ENCODE peak calls at places on chromosomes 1 and 21, in six cellular contexts. R, M, B, H, U and I are unnamed samples.

GRCh38 chr1:33286451-33287185 is 30.3 kb downstream of the ZNF362 start:
- DNase-seq in R (no peak), M (no peak), B (peak), H (no peak), U (no peak), I (no peak)

GRCh38 chr1:97883823-97884222 is 37.0 kb downstream of the DPYD start:
- DNase-seq in R (no peak), M (no peak), B (no peak), H (no peak), U (no peak), I (no peak)

GRCh38 chr1:228016181-228016510 is 9.3 kb downstream of the WNT3A start:
- DNase-seq in R (no peak), M (no peak), B (peak), H (no peak), U (no peak), I (no peak)

GRCh38 chr1:83931658-83932253 is 67.2 kb downstream of the TTLL7 start:
- DNase-seq in R (peak), M (no peak), B (no peak), H (peak), U (peak), I (no peak)

GRCh38 chr21:45874716-45875415 is 106.7 kb upstream of the COL6A1 start:
- DNase-seq in R (peak), M (no peak), B (peak), H (peak), U (peak), I (peak)

GRCh38 chr1:109873278-109874175 is 37.1 kb upstream of the CSF1 start:
- DNase-seq in R (no peak), M (no peak), B (no peak), H (peak), U (peak), I (no peak)

GRCh38 chr1:97999320-97999719 is 78.5 kb upstream of the DPYD start:
- DNase-seq in R (no peak), M (no peak), B (no peak), H (peak), U (peak), I (no peak)

GRCh38 chr1:230047114-230047865 is 19.7 kb upstream of the GALNT2 start:
- DNase-seq in R (no peak), M (no peak), B (no peak), H (peak), U (no peak), I (no peak)

GRCh38 chr1:72623299-72623708 is 341.0 kb upstream of the NEGR1 start:
- DNase-seq in R (no peak), M (no peak), B (no peak), H (peak), U (no peak), I (no peak)

GRCh38 chr1:1161683-1162079 is 12.0 kb upstream of the TTLL10 start:
- DNase-seq in R (no peak), M (no peak), B (no peak), H (no peak), U (no peak), I (no peak)

GRCh38 chr1:3347257-3348020 is 107.0 kb upstream of the ARHGEF16 start:
- DNase-seq in R (no peak), M (no peak), B (no peak), H (no peak), U (no peak), I (no peak)

GRCh38 chr1:165928075-165928731 is 100.8 kb downstream of the UCK2 start:
- DNase-seq in R (peak), M (no peak), B (no peak), H (peak), U (peak), I (no peak)

GRCh38 chr1:32014199-32014936 is 700 bp downstream of the KHDRBS1 start:
- DNase-seq in R (peak), M (peak), B (peak), H (peak), U (no peak), I (peak)

GRCh38 chr1:184792450-184792969 is 37.9 kb upstream of the EDEM3 start:
- DNase-seq in R (peak), M (peak), B (peak), H (peak), U (peak), I (peak)

GRCh38 chr21:18235545-18235944 is 9.1 kb upstream of the CHODL start:
- DNase-seq in R (no peak), M (no peak), B (no peak), H (no peak), U (no peak), I (no peak)

GRCh38 chr1:171245458-171246064 is 2.7 kb upstream of the FMO1 start:
- DNase-seq in R (no peak), M (no peak), B (no peak), H (peak), U (no peak), I (no peak)

GRCh38 chr1:55695151-55695550 is 480.0 kb upstream of the USP24 start:
- DNase-seq in R (no peak), M (no peak), B (no peak), H (peak), U (no peak), I (no peak)

GRCh38 chr1:234928642-234929041 is 200.0 kb downstream of the TOMM20 start:
- DNase-seq in R (no peak), M (no peak), B (no peak), H (no peak), U (no peak), I (no peak)

GRCh38 chr1:240189386-240189989 is 97.8 kb downstream of the FMN2 start:
- DNase-seq in R (no peak), M (no peak), B (no peak), H (peak), U (peak), I (no peak)

GRCh38 chr1:119827010-119827409 is 15.8 kb upstream of the REG4 start:
- DNase-seq in R (no peak), M (no peak), B (no peak), H (no peak), U (no peak), I (no peak)

GRCh38 chr1:226702318-226702956 is 36.6 kb downstream of the ITPKB start:
- DNase-seq in R (peak), M (no peak), B (no peak), H (peak), U (no peak), I (no peak)

GRCh38 chr1:230754831-230755230 is 7.6 kb downstream of the CAPN9 start:
- DNase-seq in R (no peak), M (peak), B (peak), H (peak), U (peak), I (no peak)

GRCh38 chr1:246159290-246160227 is 347.5 kb downstream of the SMYD3 start:
- DNase-seq in R (no peak), M (no peak), B (no peak), H (no peak), U (no peak), I (no peak)

GRCh38 chr1:61538228-61538627 is 186.7 kb downstream of the TM2D1 start:
- DNase-seq in R (no peak), M (no peak), B (no peak), H (no peak), U (no peak), I (no peak)

GRCh38 chr1:13556224-13556764 is 27.3 kb upstream of the PDPN start:
- DNase-seq in R (no peak), M (no peak), B (no peak), H (no peak), U (no peak), I (no peak)

GRCh38 chr1:30569384-30569783 is 154.0 kb downstream of the MATN1 start:
- DNase-seq in R (no peak), M (no peak), B (no peak), H (no peak), U (no peak), I (no peak)

GRCh38 chr21:42641311-42642218 is 11.9 kb upstream of the PDE9A start:
- DNase-seq in R (no peak), M (no peak), B (no peak), H (peak), U (no peak), I (no peak)

GRCh38 chr1:25661043-25661807 is 44.6 kb downstream of the MAN1C1 start:
- DNase-seq in R (no peak), M (no peak), B (no peak), H (no peak), U (no peak), I (no peak)

GRCh38 chr1:15090373-15090772 is 63.2 kb upstream of the TMEM51 start:
- DNase-seq in R (peak), M (no peak), B (peak), H (no peak), U (no peak), I (no peak)

GRCh38 chr1:8662380-8663072 is 154.9 kb downstream of the RERE start:
- DNase-seq in R (no peak), M (no peak), B (no peak), H (peak), U (no peak), I (no peak)

GRCh38 chr1:8663915-8664331 is 153.5 kb downstream of the RERE start:
- DNase-seq in R (peak), M (no peak), B (no peak), H (no peak), U (no peak), I (no peak)

GRCh38 chr1:8661185-8662110 is 156.0 kb downstream of the RERE start:
- DNase-seq in R (peak), M (no peak), B (no peak), H (peak), U (peak), I (no peak)

GRCh38 chr1:8663090-8663802 is 154.2 kb downstream of the RERE start:
- DNase-seq in R (no peak), M (no peak), B (no peak), H (no peak), U (no peak), I (no peak)

GRCh38 chr1:8660455-8660854 is 157.0 kb downstream of the RERE start:
- DNase-seq in R (peak), M (peak), B (no peak), H (peak), U (peak), I (peak)
- H3K4me3 ChIP-seq in R (no peak), M (no peak), B (no peak), H (no peak), U (no peak), I (no peak)

DNA sequence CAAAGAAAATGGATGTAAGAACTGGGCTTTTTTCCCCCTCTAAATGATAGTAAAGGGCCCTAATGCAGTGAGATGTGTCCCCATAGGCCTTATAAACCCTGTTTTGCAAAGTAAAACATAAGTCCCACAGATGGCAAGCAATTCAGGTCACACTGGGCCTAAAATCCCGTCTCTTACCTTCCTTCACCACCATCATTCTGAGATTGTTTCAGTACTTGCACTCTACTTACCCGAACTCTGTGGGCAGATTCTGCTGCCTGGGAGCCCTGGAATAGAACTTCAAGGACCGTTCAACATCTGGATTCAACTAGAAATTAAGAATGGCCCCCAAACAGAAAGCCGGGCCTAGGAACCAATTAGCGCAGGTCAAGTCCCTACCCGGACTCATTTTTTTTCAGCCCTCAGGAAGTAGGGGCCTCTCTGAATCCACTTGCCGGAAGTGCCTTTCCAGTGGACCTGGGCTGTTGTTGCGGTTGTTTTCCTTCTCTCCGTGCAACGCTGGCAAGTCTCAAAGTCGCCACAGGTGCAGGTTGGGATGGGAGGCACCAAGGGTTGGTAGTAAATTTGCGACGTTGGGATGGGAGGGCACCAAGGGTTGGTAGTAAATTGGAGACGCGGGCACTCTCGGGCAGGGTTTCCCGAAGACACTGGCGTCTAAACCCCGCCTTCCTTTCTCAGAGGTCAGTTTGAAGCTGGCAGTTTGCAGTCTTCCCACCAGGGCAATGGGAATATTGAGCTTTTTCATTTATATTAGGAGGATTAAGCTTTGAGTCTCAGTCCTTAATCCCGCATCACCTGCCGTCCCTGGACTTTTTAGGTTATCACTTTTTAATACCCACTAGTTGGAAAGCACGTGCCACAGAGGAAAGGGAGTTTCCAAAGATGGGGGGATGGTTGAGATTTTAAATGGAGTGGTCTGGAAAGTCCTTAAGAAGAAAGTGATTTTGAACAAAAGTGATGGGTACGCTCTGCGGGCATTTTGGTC is at the start of gene TMEM69:
- DNase-seq in R (peak), M (peak), B (peak), H (peak), U (peak), I (peak)
- TF ChIP-seq CTCF in R (no peak), M (peak), B (peak), H (peak), U (peak), I (peak)

DNA sequence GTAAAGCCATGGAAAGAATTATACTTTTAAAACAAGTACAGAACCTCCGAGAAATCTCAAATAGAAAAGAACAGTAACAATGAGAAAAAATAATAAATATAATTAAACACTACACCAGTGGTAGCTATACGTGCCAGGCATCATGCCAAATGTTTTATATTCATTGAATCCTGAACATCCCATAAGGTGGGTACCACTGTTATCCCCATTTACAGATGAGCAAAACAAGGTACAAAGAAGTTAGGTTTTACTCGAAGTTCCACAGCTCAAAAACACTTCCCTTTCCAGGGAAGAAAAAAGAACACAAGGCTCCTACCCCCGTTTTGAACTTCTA is 33.4 kb downstream of the JAK1 start:
- DNase-seq in R (no peak), M (no peak), B (no peak), H (no peak), U (no peak), I (no peak)
- H3K4me3 ChIP-seq in R (no peak), M (peak), B (no peak), H (no peak), U (no peak), I (peak)

GRCh38 chr21:36927718-36928117 is 38.8 kb downstream of the HLCS start:
- DNase-seq in R (peak), M (peak), B (peak), H (peak), U (peak), I (peak)

GRCh38 chr21:36932417-36932816 is 34.1 kb downstream of the HLCS start:
- DNase-seq in R (no peak), M (no peak), B (no peak), H (no peak), U (no peak), I (no peak)

GRCh38 chr21:36928960-36929359 is 37.5 kb downstream of the HLCS start:
- DNase-seq in R (no peak), M (no peak), B (no peak), H (no peak), U (no peak), I (no peak)

GRCh38 chr21:36926989-36927695 is 39.3 kb downstream of the HLCS start:
- DNase-seq in R (no peak), M (no peak), B (no peak), H (no peak), U (no peak), I (no peak)

GRCh38 chr21:36929622-36930021 is 36.8 kb downstream of the HLCS start:
- DNase-seq in R (no peak), M (no peak), B (no peak), H (peak), U (no peak), I (peak)
- TF ChIP-seq CTCF in R (no peak), M (no peak), B (no peak), H (peak), U (no peak), I (peak)

DNA sequence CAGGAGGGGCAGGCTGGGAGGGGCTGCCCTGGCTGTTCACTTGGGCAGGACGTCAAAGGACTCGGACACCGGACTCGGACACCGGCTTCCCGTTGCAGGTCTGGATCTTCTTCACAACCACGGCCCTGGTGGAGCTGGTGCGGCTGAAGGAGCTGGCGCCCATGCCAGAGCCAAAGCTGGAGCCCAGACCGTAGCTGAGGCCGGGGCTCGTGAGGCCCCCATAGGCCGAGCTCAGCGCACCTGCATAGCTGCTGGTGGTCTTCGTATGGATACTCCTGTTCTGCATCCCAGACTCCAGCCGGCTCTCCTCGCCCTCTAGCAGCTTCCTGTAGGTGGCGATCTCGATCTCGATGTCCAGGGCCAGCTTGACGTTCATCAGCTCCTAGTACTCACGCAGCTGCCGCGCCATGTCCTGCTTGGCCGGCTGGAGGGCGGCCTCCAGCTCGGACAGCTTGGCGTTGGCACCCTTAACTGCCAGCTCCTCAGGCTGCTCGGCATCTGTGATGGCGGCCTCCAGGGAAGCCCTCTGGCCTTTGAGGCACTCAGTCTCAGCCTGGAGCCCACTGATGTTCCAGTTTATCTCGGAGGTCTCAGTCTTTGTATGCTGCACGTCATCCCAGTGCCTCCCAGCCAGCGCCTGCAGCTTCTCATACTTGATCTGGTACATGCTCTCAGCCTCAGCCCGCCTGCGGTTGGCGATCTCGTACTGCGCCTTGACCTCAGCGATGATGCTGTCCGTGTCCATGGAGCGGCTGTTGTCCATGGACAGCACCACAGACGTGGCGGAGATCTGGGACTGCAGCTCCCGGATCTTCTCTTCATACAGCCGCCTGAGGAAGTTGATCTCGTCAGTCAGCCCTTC is 15.1 kb upstream of the KLF17 start:
- DNase-seq in R (no peak), M (no peak), B (peak), H (peak), U (no peak), I (no peak)
- H3K4me3 ChIP-seq in R (no peak), M (no peak), B (no peak), H (no peak), U (no peak), I (no peak)

GRCh38 chr1:107477233-107477632 is 336.4 kb downstream of the NTNG1 start:
- DNase-seq in R (no peak), M (no peak), B (no peak), H (no peak), U (no peak), I (no peak)
- TF ChIP-seq CTCF in R (no peak), M (no peak), B (no peak), H (peak), U (no peak), I (no peak)

GRCh38 chr1:94929816-94930215 is 2.9 kb upstream of the CNN3 start:
- DNase-seq in R (no peak), M (no peak), B (no peak), H (no peak), U (no peak), I (no peak)
- H3K4me3 ChIP-seq in R (no peak), M (peak), B (peak), H (peak), U (peak), I (no peak)